ENCODE peak calls at places on chromosomes 1 and 21, in seven cellular contexts. L is non-pigmented ciliary epithelial cell; Y is Right ventricle myocardium superior; R is Karpas-422; B is A172; H is D341Med; V is stimulated activated CD4-positive, alpha-beta T cell treated with anti-CD3 and anti-CD28 coated beads, Interleukin-4, amount 100 ng/mL, for 1 hour. U is an unnamed sample.

GRCh38 chr1:80468356-80468755 is 1332.4 kb upstream of the ADGRL2 start:
- DNase-seq in H (no peak), V (no peak), B (no peak), R (no peak), L (no peak), Y (no peak), U (no peak)

GRCh38 chr1:154329551-154330131 is 4.3 kb downstream of the ATP8B2 start:
- DNase-seq in V (no peak), Y (no peak), H (no peak), L (no peak), B (no peak), R (no peak), U (no peak)

GRCh38 chr1:115669002-115669673 is 27.4 kb downstream of the VANGL1 start:
- DNase-seq in H (no peak), R (no peak), V (no peak), L (peak; percentile 58), Y (no peak), B (peak; percentile 94), U (peak; percentile 48)

GRCh38 chr1:188689542-188689941 is 1788.1 kb downstream of the BRINP3 start:
- DNase-seq in V (no peak), L (no peak), R (no peak), Y (no peak), B (peak; percentile 84), H (no peak), U (no peak)

GRCh38 chr1:87064981-87065380 is 150.5 kb downstream of the HS2ST1 start:
- DNase-seq in V (no peak), H (no peak), B (no peak), Y (no peak), L (no peak), R (no peak), U (no peak)

GRCh38 chr21:24716306-24716918 is 890.9 kb downstream of the MRPL39 start:
- DNase-seq in Y (no peak), V (no peak), B (no peak), L (peak; percentile 28), R (no peak), H (no peak), U (peak; percentile 42)

GRCh38 chr1:2796890-2797740 is 4.4 kb downstream of the TTC34 start:
- DNase-seq in R (no peak), Y (peak; percentile 16), B (no peak), L (no peak), H (no peak), V (no peak), U (no peak)

GRCh38 chr21:18986197-18986596 is 582.6 kb upstream of the TMPRSS15 start:
- DNase-seq in V (no peak), H (no peak), R (no peak), L (no peak), Y (no peak), B (no peak), U (no peak)

GRCh38 chr1:172885976-172886375 is 164.8 kb downstream of the TNFSF18 start:
- DNase-seq in B (no peak), Y (no peak), V (no peak), H (no peak), R (no peak), L (no peak), U (no peak)

GRCh38 chr1:30444404-30444803 is 279.0 kb downstream of the MATN1 start:
- DNase-seq in V (no peak), Y (no peak), H (peak; percentile 1), R (no peak), B (no peak), L (no peak), U (no peak)

GRCh38 chr1:218674280-218674773 is 329.2 kb downstream of the TGFB2 start:
- DNase-seq in L (peak; percentile 98), B (peak; percentile 98), V (no peak), Y (peak; percentile 47), H (no peak), R (no peak), U (peak; percentile 98)

GRCh38 chr1:181479137-181479745 is 4.1 kb upstream of the CACNA1E start:
- DNase-seq in B (peak; percentile 52), V (no peak), R (peak; percentile 85), L (peak; percentile 26), Y (peak; percentile 69), H (peak; percentile 86), U (peak; percentile 62)